ENCODE peak calls at places on chromosomes 16 and 17, in eight cellular contexts. C, U, M, P, Z, D, I and T are unnamed samples.

GRCh38 chr16:49701867-49702494 is 153.9 kb downstream of the ZNF423 start:
- DNase-seq in C (no peak), U (no peak), M (no peak), P (no peak), Z (peak; percentile 88), D (peak; percentile 33), I (peak; percentile 90), T (no peak)

GRCh38 chr17:1617620-1618174 is 10.9 kb downstream of the SLC43A2 start:
- DNase-seq in C (no peak), U (peak; percentile 49), M (no peak), P (no peak), Z (no peak), D (peak; percentile 43), I (no peak), T (no peak)

GRCh38 chr17:77546772-77547201 is 406.0 kb downstream of the SEC14L1 start:
- DNase-seq in C (no peak), U (no peak), M (no peak), P (no peak), Z (no peak), D (no peak), I (peak; percentile 85), T (no peak)

GRCh38 chr17:3712811-3713463 is 10.8 kb upstream of the HASPIN start:
- DNase-seq in C (no peak), U (no peak), M (no peak), P (no peak), Z (no peak), D (no peak), I (no peak), T (no peak)

GRCh38 chr17:2723505-2723996 is 12.0 kb upstream of the CLUH start:
- DNase-seq in C (no peak), U (no peak), M (no peak), P (peak; percentile 37), Z (no peak), D (no peak), I (peak; percentile 61), T (no peak)

GRCh38 chr16:85583491-85584181 is 29.5 kb upstream of the GSE1 start:
- DNase-seq in C (no peak), U (no peak), M (no peak), P (no peak), Z (no peak), D (no peak), I (peak; percentile 83), T (no peak)

GRCh38 chr17:59165933-59166342 is 10.4 kb downstream of the PRR11 start:
- DNase-seq in C (no peak), U (peak; percentile 57), M (peak; percentile 28), P (peak; percentile 60), Z (no peak), D (peak; percentile 5), I (peak; percentile 91), T (peak; percentile 31)

GRCh38 chr16:54936979-54937672 is 6.5 kb downstream of the IRX5 start:
- DNase-seq in C (no peak), U (no peak), M (no peak), P (peak; percentile 71), Z (no peak), D (no peak), I (peak; percentile 93), T (no peak)

GRCh38 chr16:89633064-89633631 is 19.7 kb downstream of the DPEP1 start:
- DNase-seq in C (no peak), U (peak; percentile 78), M (no peak), P (no peak), Z (no peak), D (no peak), I (no peak), T (no peak)

GRCh38 chr16:52068447-52069074 is 478.4 kb downstream of the TOX3 start:
- DNase-seq in C (no peak), U (peak; percentile 9), M (peak; percentile 10), P (peak; percentile 42), Z (no peak), D (peak; percentile 66), I (peak; percentile 72), T (peak; percentile 61)

GRCh38 chr16:78285437-78285917 is 186.0 kb downstream of the WWOX start:
- DNase-seq in C (no peak), U (no peak), M (no peak), P (no peak), Z (no peak), D (no peak), I (no peak), T (no peak)

GRCh38 chr16:35560637-35560984 is 2101.2 kb downstream of the TP53TG3F start:
- DNase-seq in C (no peak), U (no peak), M (no peak), P (no peak), Z (no peak), D (no peak), I (no peak), T (no peak)

GRCh38 chr16:12900599-12901203 is 697 bp upstream of the SHISA9 start:
- DNase-seq in C (no peak), U (no peak), M (no peak), P (peak; percentile 8), Z (no peak), D (no peak), I (peak; percentile 38), T (no peak)

GRCh38 chr16:733382-734207 is 6.7 kb downstream of the HAGHL start:
- DNase-seq in C (no peak), U (no peak), M (no peak), P (peak; percentile 68), Z (peak; percentile 61), D (no peak), I (peak; percentile 35), T (no peak)
- TF ChIP-seq CTCF in C (peak; percentile 9), U (no peak), M (peak; percentile 30), P (peak; percentile 65), Z (no peak), D (no peak), I (peak; percentile 38), T (no peak)

GRCh38 chr17:7443499-7444485 is 1.1 kb upstream of the CHRNB1 start:
- DNase-seq in C (no peak), U (peak; percentile 64), M (no peak), P (no peak), Z (no peak), D (no peak), I (no peak), T (no peak)

GRCh38 chr17:7448461-7448860 is 3.6 kb downstream of the CHRNB1 start:
- DNase-seq in C (no peak), U (no peak), M (no peak), P (no peak), Z (no peak), D (no peak), I (no peak), T (no peak)

GRCh38 chr17:7445011-7445927 is at the start of gene CHRNB1:
- DNase-seq in C (no peak), U (no peak), M (no peak), P (peak; percentile 79), Z (peak; percentile 77), D (peak; percentile 88), I (peak; percentile 96), T (no peak)

GRCh38 chr17:7444682-7445010 is 215 bp upstream of the CHRNB1 start:
- DNase-seq in C (no peak), U (no peak), M (no peak), P (no peak), Z (no peak), D (no peak), I (no peak), T (no peak)

GRCh38 chr17:7446669-7447068 is 1.8 kb downstream of the CHRNB1 start:
- DNase-seq in C (no peak), U (no peak), M (no peak), P (no peak), Z (no peak), D (no peak), I (peak; percentile 29), T (no peak)
- TF ChIP-seq CTCF in C (no peak), U (no peak), M (no peak), P (no peak), Z (no peak), D (no peak), I (no peak), T (no peak)

GRCh38 chr17:69723741-69724140 is 309.2 kb downstream of the MAP2K6 start:
- DNase-seq in C (no peak), U (no peak), M (no peak), P (no peak), Z (no peak), D (no peak), I (peak; percentile 7), T (no peak)
- TF ChIP-seq CTCF in C (no peak), U (no peak), M (no peak), P (no peak), Z (no peak), D (no peak), I (peak; percentile 34), T (peak; percentile 12)

DNA sequence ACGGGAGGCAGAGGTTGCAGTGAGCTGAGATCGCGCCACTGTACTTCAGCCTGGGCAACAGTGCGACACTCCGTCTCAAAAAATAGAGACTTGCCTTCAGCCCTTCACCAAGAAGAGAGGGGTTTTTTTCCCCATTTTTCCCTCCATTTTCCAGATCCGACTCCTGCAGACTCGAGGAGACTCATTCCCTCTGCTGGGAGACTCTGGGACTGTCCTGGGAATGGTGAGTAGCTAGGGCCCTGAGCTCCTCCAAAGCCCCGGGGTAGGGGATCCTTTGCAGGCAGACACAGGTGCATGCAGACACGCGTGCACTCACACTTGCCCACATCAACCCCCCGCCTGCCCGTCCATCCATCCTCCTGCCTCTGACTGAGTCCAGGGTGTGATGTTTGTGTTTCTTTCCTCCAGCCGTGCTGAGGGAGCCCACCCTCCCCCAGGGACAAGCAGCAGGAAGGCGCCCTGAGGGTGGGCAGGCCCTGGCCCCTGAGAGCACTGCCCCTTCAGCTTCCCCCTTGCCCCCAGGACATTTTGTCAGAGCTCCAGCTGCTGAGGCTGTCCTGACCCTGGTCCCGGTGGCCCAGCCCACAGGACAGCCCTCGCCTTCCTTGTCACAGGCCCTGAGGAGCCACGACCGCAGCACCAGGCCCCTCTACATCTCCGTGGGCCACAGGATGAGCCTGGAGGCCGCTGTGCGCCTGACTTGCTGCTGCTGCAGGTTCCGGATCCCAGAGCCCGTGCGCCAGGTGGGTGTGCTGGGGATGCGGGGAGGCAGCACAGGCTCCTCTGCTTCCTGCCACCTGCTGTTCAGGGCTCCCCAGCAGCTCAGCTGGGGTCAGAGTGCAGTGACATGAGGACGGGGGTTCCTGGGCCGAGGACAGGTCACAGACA is 10.2 kb downstream of the ENDOV start:
- DNase-seq in C (no peak), U (no peak), M (no peak), P (no peak), Z (no peak), D (no peak), I (peak; percentile 37), T (no peak)
- TF ChIP-seq CTCF in C (no peak), U (no peak), M (no peak), P (no peak), Z (no peak), D (no peak), I (no peak), T (no peak)

DNA sequence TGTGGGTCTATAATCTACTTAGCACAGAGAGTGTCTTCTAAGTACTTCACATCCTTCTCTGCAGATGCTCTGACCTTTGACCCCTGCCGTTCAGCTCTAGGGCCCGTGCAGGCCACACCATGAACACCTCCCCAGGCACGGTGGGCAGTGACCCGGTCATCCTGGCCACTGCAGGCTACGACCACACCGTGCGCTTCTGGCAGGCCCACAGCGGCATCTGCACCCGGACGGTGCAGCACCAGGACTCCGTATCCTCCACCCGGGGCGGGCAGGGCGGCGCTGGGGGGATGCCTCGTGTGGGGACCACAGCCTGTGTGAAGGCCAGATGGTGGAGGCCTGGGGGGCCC is 686 bp downstream of the MLST8 start:
- DNase-seq in C (no peak), U (no peak), M (peak; percentile 43), P (no peak), Z (no peak), D (no peak), I (peak; percentile 69), T (no peak)
- TF ChIP-seq CTCF in C (no peak), U (no peak), M (no peak), P (no peak), Z (no peak), D (peak; percentile 1), I (no peak), T (no peak)